ENCODE peak calls at places on chromosomes 12 and 14, in five cellular contexts. L, G, J, C and N are unnamed samples.

GRCh38 chr14:74917646-74918081 is 5.4 kb downstream of the RPS6KL1 start:
- DNase-seq in L (no peak), G (peak), J (no peak), C (no peak), N (no peak)

GRCh38 chr14:87133073-87133815 is 859.7 kb downstream of the GALC start:
- DNase-seq in L (no peak), G (peak), J (peak), C (no peak), N (peak)

GRCh38 chr14:97250925-97251324 is 453.7 kb downstream of the VRK1 start:
- DNase-seq in L (no peak), G (no peak), J (no peak), C (no peak), N (no peak)

GRCh38 chr12:1496162-1496925 is 98.0 kb downstream of the FBXL14 start:
- DNase-seq in L (no peak), G (no peak), J (no peak), C (no peak), N (no peak)

GRCh38 chr12:29782285-29782820 is 1.4 kb downstream of the TMTC1 start:
- DNase-seq in L (no peak), G (peak), J (peak), C (peak), N (peak)

GRCh38 chr12:49367381-49368239 is at the start of gene SPATS2:
- DNase-seq in L (peak), G (no peak), J (peak), C (no peak), N (no peak)

GRCh38 chr12:1776139-1776975 is 44.0 kb upstream of the LRTM2 start:
- DNase-seq in L (peak), G (peak), J (peak), C (no peak), N (no peak)

GRCh38 chr12:114174326-114174725 is 208.2 kb upstream of the RBM19 start:
- DNase-seq in L (no peak), G (no peak), J (no peak), C (no peak), N (no peak)

GRCh38 chr14:52241102-52241793 is 26.2 kb upstream of the PTGDR start:
- DNase-seq in L (no peak), G (peak), J (peak), C (no peak), N (no peak)

GRCh38 chr12:25495336-25496097 is 57.6 kb downstream of the LMNTD1 start:
- DNase-seq in L (peak), G (peak), J (peak), C (no peak), N (no peak)

GRCh38 chr12:60172696-60173095 is 576.9 kb downstream of the SLC16A7 start:
- DNase-seq in L (no peak), G (no peak), J (no peak), C (no peak), N (no peak)

GRCh38 chr14:104903990-104904389 is 20.7 kb upstream of the PLD4 start:
- DNase-seq in L (no peak), G (no peak), J (no peak), C (no peak), N (no peak)

GRCh38 chr12:75177997-75178396 is 31.6 kb downstream of the KCNC2 start:
- DNase-seq in L (peak), G (peak), J (peak), C (no peak), N (peak)

GRCh38 chr12:92674500-92674899 is 28.3 kb upstream of the PLEKHG7 start:
- DNase-seq in L (no peak), G (no peak), J (no peak), C (no peak), N (no peak)

GRCh38 chr12:109053382-109054123 is 1.2 kb downstream of the USP30 start:
- DNase-seq in L (no peak), G (peak), J (no peak), C (no peak), N (no peak)

GRCh38 chr12:56487448-56488040 is 417 bp downstream of the GLS2 start:
- DNase-seq in L (no peak), G (peak), J (no peak), C (no peak), N (no peak)

GRCh38 chr12:69620921-69621320 is 10.2 kb upstream of the LRRC10 start:
- DNase-seq in L (no peak), G (no peak), J (no peak), C (no peak), N (no peak)

GRCh38 chr14:29220077-29220476 is 453.5 kb downstream of the FOXG1 start:
- DNase-seq in L (no peak), G (no peak), J (no peak), C (no peak), N (no peak)

GRCh38 chr12:2286461-2287131 is 233.8 kb downstream of the CACNA1C start:
- DNase-seq in L (no peak), G (no peak), J (no peak), C (no peak), N (no peak)

GRCh38 chr14:32167907-32168306 is 33.9 kb upstream of the RNU6-7 start:
- DNase-seq in L (no peak), G (no peak), J (no peak), C (no peak), N (no peak)

GRCh38 chr14:58772814-58773620 is 135.3 kb downstream of the DACT1 start:
- DNase-seq in L (no peak), G (no peak), J (no peak), C (no peak), N (no peak)

GRCh38 chr12:71938728-71939385 is at the start of gene TPH2:
- DNase-seq in L (peak), G (peak), J (peak), C (peak), N (peak)

GRCh38 chr12:63994704-63995103 is 150.2 kb downstream of the SRGAP1 start:
- DNase-seq in L (no peak), G (peak), J (no peak), C (no peak), N (no peak)

GRCh38 chr14:33940561-33941011 is 10.3 kb downstream of the EGLN3 start:
- DNase-seq in L (no peak), G (no peak), J (no peak), C (no peak), N (no peak)

GRCh38 chr14:64788706-64789105 is 84.5 kb downstream of the PLEKHG3 start:
- DNase-seq in L (peak), G (peak), J (peak), C (no peak), N (peak)

GRCh38 chr12:43060738-43061137 is 471.2 kb upstream of the PRICKLE1 start:
- DNase-seq in L (no peak), G (no peak), J (no peak), C (no peak), N (no peak)

GRCh38 chr14:72699852-72700257 is 194.0 kb downstream of the DPF3 start:
- DNase-seq in L (peak), G (peak), J (no peak), C (peak), N (no peak)

GRCh38 chr14:65962952-65963351 is 523.2 kb upstream of the CCDC196 start:
- DNase-seq in L (no peak), G (no peak), J (no peak), C (no peak), N (no peak)

GRCh38 chr14:65958664-65959562 is 527.3 kb upstream of the CCDC196 start:
- DNase-seq in L (peak), G (peak), J (no peak), C (no peak), N (no peak)

GRCh38 chr14:65961004-65961403 is 525.2 kb upstream of the CCDC196 start:
- DNase-seq in L (peak), G (peak), J (peak), C (no peak), N (no peak)

GRCh38 chr14:65957631-65958205 is 528.5 kb upstream of the CCDC196 start:
- DNase-seq in L (no peak), G (no peak), J (no peak), C (no peak), N (no peak)

GRCh38 chr14:65959563-65960024 is 526.6 kb upstream of the CCDC196 start:
- DNase-seq in L (no peak), G (no peak), J (no peak), C (no peak), N (no peak)
- TF ChIP-seq CTCF in L (peak), G (no peak), J (no peak), C (no peak), N (no peak)

GRCh38 chr12:98373982-98374381 is 141.4 kb upstream of the TMPO start:
- DNase-seq in L (peak), G (peak), J (peak), C (no peak), N (no peak)
- H3K4me3 ChIP-seq in L (no peak), G (no peak), J (no peak), C (no peak), N (no peak)

GRCh38 chr14:102238766-102239165 is 66.2 kb downstream of the MOK start:
- DNase-seq in L (no peak), G (no peak), J (no peak), C (no peak), N (no peak)

GRCh38 chr14:102238131-102238530 is 66.8 kb downstream of the MOK start:
- DNase-seq in L (no peak), G (no peak), J (no peak), C (no peak), N (no peak)

GRCh38 chr14:102239231-102239630 is 65.7 kb downstream of the MOK start:
- DNase-seq in L (no peak), G (no peak), J (no peak), C (no peak), N (no peak)

GRCh38 chr14:102246071-102246470 is 58.9 kb downstream of the MOK start:
- DNase-seq in L (no peak), G (no peak), J (no peak), C (no peak), N (no peak)

DNA sequence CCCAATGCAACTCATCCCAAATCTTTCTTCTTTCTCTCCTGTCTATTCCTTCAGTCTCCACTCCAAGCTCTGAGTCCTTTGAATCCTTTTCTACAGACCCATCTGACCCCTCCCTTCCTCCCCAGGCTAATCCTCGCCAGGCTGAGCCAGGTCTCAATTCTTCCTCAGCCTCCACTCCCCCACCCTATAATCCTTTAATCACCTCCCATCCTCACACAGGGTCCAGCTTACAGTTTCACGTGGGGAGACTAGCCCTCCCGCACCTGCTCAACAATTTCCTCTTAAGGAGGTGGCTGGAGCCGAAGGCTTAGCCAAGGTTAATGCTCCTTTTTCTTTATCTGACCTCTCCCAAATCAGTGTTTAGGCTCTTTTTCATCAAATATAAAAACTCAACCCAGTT is 63.8 kb downstream of the MOK start:
- DNase-seq in L (no peak), G (no peak), J (no peak), C (no peak), N (peak)
- TF ChIP-seq CTCF in L (no peak), G (no peak), J (no peak), C (no peak), N (no peak)

GRCh38 chr14:91731986-91732385 is at the start of gene CATSPERB:
- DNase-seq in L (no peak), G (no peak), J (no peak), C (no peak), N (no peak)
- H3K4me3 ChIP-seq in L (no peak), G (no peak), J (no peak), C (no peak), N (no peak)

GRCh38 chr12:4867384-4867783 is 42.3 kb upstream of the KCNA1 start:
- DNase-seq in L (no peak), G (no peak), J (no peak), C (no peak), N (no peak)
- TF ChIP-seq CTCF in L (no peak), G (no peak), J (no peak), C (no peak), N (no peak)

DNA sequence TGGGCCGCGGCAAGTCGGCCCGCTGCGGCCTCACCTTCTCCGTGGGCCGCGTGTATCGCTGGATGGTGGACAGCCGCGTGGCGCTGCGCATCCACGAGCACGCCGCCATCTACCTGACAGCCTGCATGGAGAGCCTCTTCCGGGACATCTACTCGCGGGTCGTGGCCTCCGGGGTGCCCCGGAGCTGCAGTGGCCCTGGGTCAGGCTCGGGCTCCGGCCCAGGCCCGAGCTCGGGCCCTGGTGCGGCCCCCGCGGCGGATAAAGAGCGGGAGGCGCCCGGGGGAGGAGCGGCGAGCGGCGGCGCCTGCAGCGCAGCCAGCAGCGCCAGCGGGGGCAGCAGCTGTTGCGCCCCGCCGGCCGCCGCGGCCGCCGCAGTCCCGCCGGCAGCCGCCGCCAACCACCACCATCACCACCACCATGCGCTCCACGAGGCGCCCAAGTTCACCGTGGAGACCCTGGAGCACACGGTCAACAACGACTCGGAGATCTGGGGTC is 226.2 kb upstream of the CRY1 start:
- DNase-seq in L (no peak), G (no peak), J (no peak), C (no peak), N (no peak)
- H3K4me3 ChIP-seq in L (peak), G (peak), J (peak), C (no peak), N (peak)

DNA sequence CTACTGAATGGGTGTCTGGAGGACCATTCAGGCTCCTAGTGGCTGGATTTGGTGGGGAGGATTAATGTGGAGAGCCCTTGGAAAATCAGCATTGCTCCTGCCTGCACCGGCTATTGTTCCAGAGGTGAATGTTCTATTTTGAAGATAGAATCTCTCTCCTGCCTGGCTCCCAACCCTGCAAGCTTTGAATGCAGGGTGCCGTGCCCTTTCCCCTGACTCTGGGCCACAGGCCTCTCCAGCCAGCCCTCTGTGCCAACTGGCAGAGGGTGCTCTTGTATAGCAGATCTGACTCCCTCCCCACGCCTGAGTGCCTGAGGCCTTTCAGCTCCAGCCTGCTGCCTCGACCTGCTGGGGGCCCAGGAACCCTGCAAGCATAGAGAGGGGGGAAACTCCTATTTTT is 106.8 kb downstream of the TMEM260 start:
- DNase-seq in L (no peak), G (no peak), J (no peak), C (no peak), N (peak)
- TF ChIP-seq CTCF in L (no peak), G (no peak), J (no peak), C (no peak), N (peak)

GRCh38 chr14:100851946-100852620 is 26.2 kb downstream of the MEG3 start:
- DNase-seq in L (no peak), G (no peak), J (no peak), C (no peak), N (no peak)

GRCh38 chr14:100851586-100851916 is 25.6 kb downstream of the MEG3 start:
- DNase-seq in L (no peak), G (no peak), J (no peak), C (no peak), N (no peak)

GRCh38 chr14:100846309-100846859 is 20.5 kb downstream of the MEG3 start:
- DNase-seq in L (no peak), G (peak), J (no peak), C (no peak), N (no peak)

GRCh38 chr14:100850841-100851585 is 25.1 kb downstream of the MEG3 start:
- DNase-seq in L (peak), G (no peak), J (no peak), C (peak), N (no peak)

DNA sequence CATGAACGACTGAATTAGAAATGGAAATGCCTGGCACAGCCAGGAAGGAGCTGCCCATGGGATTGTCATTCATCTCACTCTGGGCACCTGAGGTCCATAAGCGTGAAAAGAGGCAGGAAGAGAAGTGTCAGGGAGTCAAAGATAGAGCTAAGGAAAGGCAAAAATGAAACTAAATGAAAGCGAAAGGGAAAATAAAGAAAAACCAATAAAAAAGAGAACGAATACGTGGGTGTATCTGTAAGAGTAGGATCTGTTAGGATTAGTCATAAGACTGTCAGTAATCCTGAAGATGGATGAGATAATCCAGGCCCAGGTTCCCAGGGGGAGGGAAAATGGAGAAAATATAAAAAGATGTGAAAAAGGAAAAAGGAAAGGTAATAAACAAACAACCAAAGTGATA is 23.5 kb downstream of the MEG3 start:
- DNase-seq in L (no peak), G (peak), J (no peak), C (no peak), N (no peak)
- H3K4me3 ChIP-seq in L (no peak), G (peak), J (no peak), C (no peak), N (no peak)

GRCh38 chr14:63088865-63089264 is 43.6 kb upstream of the KCNH5 start:
- DNase-seq in L (no peak), G (no peak), J (no peak), C (no peak), N (no peak)

GRCh38 chr14:63091394-63091996 is 46.2 kb upstream of the KCNH5 start:
- DNase-seq in L (no peak), G (no peak), J (no peak), C (no peak), N (no peak)
- TF ChIP-seq CTCF in L (no peak), G (no peak), J (no peak), C (no peak), N (no peak)